ENCODE peak calls at places on chromosomes 5 and 9, in six cellular contexts. K is activated T-helper 1 cell treated with Interleukin-2 at 50 U/mL for 16 hours; D is germinal center; Q is foreskin keratinocyte; F is activated T-cell treated with anti-CD3 and anti-CD28 coated beads, Interleukin-2, amount 50 U/mL, for 24 hours; N is NCI-H460. X is an unnamed sample.

GRCh38 chr5:7576023-7576715 is 180.2 kb downstream of the ADCY2 start:
- DNase-seq in F (no peak), K (no peak), N (no peak), D (no peak), Q (no peak), X (no peak)

GRCh38 chr9:121699271-121700164 is 48.1 kb downstream of the DAB2IP start:
- DNase-seq in F (peak; percentile 62), Q (no peak), N (no peak), K (peak; percentile 6), D (peak; percentile 46), X (peak; percentile 59)

GRCh38 chr9:86281577-86282076 is 711 bp downstream of the ISCA1 start:
- DNase-seq in Q (peak; percentile 29), D (no peak), K (peak; percentile 4), F (peak; percentile 84), N (peak; percentile 12), X (peak; percentile 8)

GRCh38 chr9:128274245-128274644 is 1.6 kb downstream of the GOLGA2 start:
- DNase-seq in F (no peak), N (no peak), Q (no peak), D (no peak), K (no peak), X (no peak)

GRCh38 chr5:134464988-134465855 is 53.5 kb upstream of the CDKN2AIPNL start:
- DNase-seq in K (no peak), F (no peak), D (no peak), Q (no peak), N (no peak), X (no peak)

GRCh38 chr5:132260051-132260450 is 2.6 kb downstream of the PDLIM4 start:
- DNase-seq in F (no peak), Q (peak; percentile 52), D (no peak), N (no peak), K (no peak), X (no peak)

GRCh38 chr9:106958955-106959657 is 96.1 kb downstream of the ZNF462 start:
- DNase-seq in Q (peak; percentile 42), N (no peak), K (no peak), D (no peak), F (no peak), X (peak; percentile 34)

GRCh38 chr5:149719666-149720065 is 10.4 kb upstream of the PPARGC1B start:
- DNase-seq in N (no peak), K (no peak), D (no peak), Q (peak; percentile 84), F (no peak), X (no peak)

X was measured in AG10803.